ENCODE peak calls at places on chromosome 11, in nine cellular contexts. J is dermis blood vessel endothelial cell, M is iris pigment epithelial cell, Q is neural crest cell, U is fibroblast of gingiva, X is NCI-H1105, H is thoracic aorta, E is AG10803, V is breast epithelium. G is an unnamed sample.

GRCh38 chr11:132220464-132220863 is 850.0 kb downstream of the NTM start:
- DNase-seq in J (no peak), M (peak), Q (no peak), U (peak), X (no peak), H (no peak), E (peak), V (no peak), G (no peak)

GRCh38 chr11:117478926-117479325 is 151.3 kb downstream of the CEP164 start:
- DNase-seq in J (no peak), M (no peak), Q (no peak), U (no peak), X (no peak), H (no peak), E (no peak), V (no peak), G (no peak)

GRCh38 chr11:134516529-134516928 is 104.5 kb upstream of the B3GAT1 start:
- DNase-seq in J (no peak), M (no peak), Q (no peak), U (no peak), X (no peak), H (no peak), E (no peak), V (no peak), G (no peak)

GRCh38 chr11:76786053-76787014 is 3.2 kb downstream of the TSKU start:
- DNase-seq in J (no peak), M (no peak), Q (no peak), U (no peak), X (no peak), H (no peak), E (no peak), V (no peak), G (no peak)

GRCh38 chr11:7514099-7514725 is 413 bp downstream of the PPFIBP2 start:
- DNase-seq in J (peak), M (no peak), Q (peak), U (no peak), X (no peak), H (no peak), E (no peak), V (no peak), G (peak)

GRCh38 chr11:70487763-70488162 is 89.4 kb downstream of the CTTN start:
- DNase-seq in J (no peak), M (no peak), Q (no peak), U (no peak), X (no peak), H (no peak), E (no peak), V (no peak), G (no peak)

GRCh38 chr11:72244317-72245231 is 598 bp upstream of the PHOX2A start:
- DNase-seq in J (no peak), M (no peak), Q (no peak), U (no peak), X (no peak), H (no peak), E (no peak), V (no peak), G (no peak)

GRCh38 chr11:120903686-120904085 is 120.2 kb upstream of the TBCEL start:
- DNase-seq in J (no peak), M (no peak), Q (no peak), U (no peak), X (no peak), H (no peak), E (no peak), V (no peak), G (no peak)

GRCh38 chr11:63813035-63813562 is at the start of gene SPINDOC:
- DNase-seq in J (peak), M (peak), Q (peak), U (peak), X (peak), H (no peak), E (peak), V (peak), G (peak)

GRCh38 chr11:297666-298405 is 1.5 kb downstream of the IFITM5 start:
- DNase-seq in J (no peak), M (no peak), Q (no peak), U (peak), X (no peak), H (no peak), E (peak), V (no peak), G (no peak)

G was measured in midbrain.